ENCODE peak calls at places on chromosomes 16 and 17, in six cellular contexts. Z, B, E, P, G and X are unnamed samples.

GRCh38 chr17:77445030-77445907 is 304.5 kb downstream of the SEC14L1 start:
- DNase-seq in Z (peak), B (no peak), E (no peak), P (no peak), G (no peak), X (peak)

GRCh38 chr17:27268394-27269085 is 25.4 kb upstream of the WSB1 start:
- DNase-seq in Z (no peak), B (no peak), E (no peak), P (no peak), G (no peak), X (no peak)

GRCh38 chr17:17351356-17351891 is 48.3 kb downstream of the NT5M start:
- DNase-seq in Z (peak), B (no peak), E (no peak), P (peak), G (no peak), X (no peak)

GRCh38 chr17:43915561-43915960 is 8.2 kb upstream of the MPP2 start:
- DNase-seq in Z (no peak), B (no peak), E (no peak), P (no peak), G (no peak), X (no peak)

GRCh38 chr17:49851387-49852291 is 3.8 kb upstream of the TAC4 start:
- DNase-seq in Z (peak), B (peak), E (peak), P (peak), G (peak), X (peak)

GRCh38 chr16:12927591-12927990 is 26.2 kb downstream of the SHISA9 start:
- DNase-seq in Z (no peak), B (peak), E (no peak), P (no peak), G (no peak), X (no peak)

GRCh38 chr17:69907081-69907847 is 167.8 kb upstream of the KCNJ16 start:
- DNase-seq in Z (no peak), B (no peak), E (no peak), P (peak), G (no peak), X (no peak)

GRCh38 chr17:56913000-56913866 is 616 bp downstream of the TRIM25 start:
- DNase-seq in Z (no peak), B (peak), E (peak), P (peak), G (no peak), X (no peak)

GRCh38 chr16:89924298-89924924 is 1.3 kb downstream of the TUBB3 start:
- DNase-seq in Z (no peak), B (peak), E (peak), P (peak), G (no peak), X (no peak)

GRCh38 chr16:24609740-24610420 is 70.5 kb downstream of the RBBP6 start:
- DNase-seq in Z (peak), B (peak), E (peak), P (peak), G (peak), X (no peak)

GRCh38 chr17:49093131-49093530 is 39.4 kb upstream of the B4GALNT2 start:
- DNase-seq in Z (peak), B (no peak), E (no peak), P (no peak), G (peak), X (no peak)

GRCh38 chr17:61253937-61254677 is 145.5 kb upstream of the TBX2 start:
- DNase-seq in Z (no peak), B (peak), E (no peak), P (no peak), G (no peak), X (no peak)

GRCh38 chr17:55487727-55488436 is 23.4 kb downstream of the SMIM36 start:
- DNase-seq in Z (no peak), B (no peak), E (no peak), P (peak), G (no peak), X (no peak)

GRCh38 chr16:50677351-50677750 is 3.8 kb downstream of the SNX20 start:
- DNase-seq in Z (no peak), B (no peak), E (no peak), P (no peak), G (no peak), X (no peak)
- TF ChIP-seq CTCF in Z (peak), B (peak), E (peak), P (no peak), G (no peak), X (peak)

DNA sequence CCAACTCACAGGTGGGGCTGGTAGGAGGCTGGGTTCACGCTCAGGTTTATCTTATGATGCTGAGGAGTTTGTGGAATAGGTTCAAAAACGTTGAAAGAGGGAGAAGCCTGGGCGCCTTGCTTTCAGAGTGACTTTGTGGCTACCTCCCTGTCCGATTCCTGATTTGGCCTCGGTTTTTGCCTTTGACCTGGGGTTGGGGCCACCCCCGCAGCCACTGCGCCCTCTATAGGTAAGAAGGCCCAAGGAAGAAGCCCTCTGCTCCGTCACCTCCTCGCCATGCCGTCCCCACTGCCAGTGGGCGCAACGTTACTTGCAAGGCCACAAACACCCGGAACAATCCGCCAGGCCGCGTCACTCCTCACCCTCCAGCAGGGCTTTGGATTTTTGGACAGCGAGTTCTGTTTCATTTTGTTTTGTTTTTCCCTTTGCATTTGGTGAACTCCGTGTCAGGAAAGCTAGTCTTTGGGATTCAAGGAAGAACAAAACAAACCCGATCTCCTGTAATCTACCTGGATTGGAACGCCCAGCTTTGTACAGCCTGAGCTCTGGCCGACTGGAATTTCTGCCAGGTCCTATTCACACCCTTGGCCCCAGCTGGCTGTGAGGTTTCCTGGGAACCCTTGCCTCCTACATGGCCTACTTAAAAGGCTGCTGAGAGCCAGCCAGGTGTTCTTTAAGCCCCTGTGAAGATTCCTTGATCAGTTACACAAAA is 60.7 kb downstream of the TBC1D16 start:
- DNase-seq in Z (peak), B (peak), E (no peak), P (no peak), G (no peak), X (no peak)
- TF ChIP-seq CTCF in Z (no peak), B (peak), E (peak), P (peak), G (no peak), X (peak)

DNA sequence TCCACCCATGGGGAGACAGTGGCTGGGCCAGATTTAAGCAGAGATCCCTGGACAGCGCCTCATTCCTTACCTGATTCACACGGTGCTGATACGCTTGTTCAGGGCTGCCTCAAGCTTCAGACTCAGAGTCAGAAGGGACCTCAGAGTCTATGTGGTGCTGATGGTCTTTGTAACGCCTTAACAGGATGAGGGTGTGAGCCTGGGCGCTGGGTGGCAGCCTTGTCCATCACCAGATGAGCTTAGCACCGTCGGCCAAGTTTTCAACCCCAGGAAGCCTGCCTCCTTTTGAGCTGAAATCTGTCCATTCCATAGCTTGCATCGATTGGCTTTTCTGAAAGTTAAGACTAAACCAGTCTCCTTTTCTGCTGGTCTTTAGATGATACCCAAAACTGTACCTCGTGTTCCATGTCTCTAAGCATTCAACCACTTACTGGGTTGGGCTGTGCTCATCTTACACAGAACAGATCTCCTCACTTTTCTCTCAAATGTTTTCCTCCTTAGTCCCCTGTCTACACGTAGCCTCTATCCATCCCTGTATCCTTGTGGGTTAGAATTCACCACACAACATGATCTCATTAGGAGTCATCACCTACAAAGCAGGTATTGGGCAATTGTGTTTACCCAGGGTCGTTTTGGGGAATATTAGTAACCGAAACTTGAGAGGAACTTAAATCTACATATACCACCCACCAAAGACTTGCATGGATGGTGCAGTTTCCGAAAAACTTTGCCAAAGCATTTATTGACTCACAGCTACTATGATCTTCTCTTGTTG is 573.4 kb downstream of the CDH13 start:
- DNase-seq in Z (no peak), B (peak), E (no peak), P (no peak), G (peak), X (no peak)
- TF ChIP-seq CTCF in Z (no peak), B (peak), E (peak), P (no peak), G (no peak), X (no peak)

DNA sequence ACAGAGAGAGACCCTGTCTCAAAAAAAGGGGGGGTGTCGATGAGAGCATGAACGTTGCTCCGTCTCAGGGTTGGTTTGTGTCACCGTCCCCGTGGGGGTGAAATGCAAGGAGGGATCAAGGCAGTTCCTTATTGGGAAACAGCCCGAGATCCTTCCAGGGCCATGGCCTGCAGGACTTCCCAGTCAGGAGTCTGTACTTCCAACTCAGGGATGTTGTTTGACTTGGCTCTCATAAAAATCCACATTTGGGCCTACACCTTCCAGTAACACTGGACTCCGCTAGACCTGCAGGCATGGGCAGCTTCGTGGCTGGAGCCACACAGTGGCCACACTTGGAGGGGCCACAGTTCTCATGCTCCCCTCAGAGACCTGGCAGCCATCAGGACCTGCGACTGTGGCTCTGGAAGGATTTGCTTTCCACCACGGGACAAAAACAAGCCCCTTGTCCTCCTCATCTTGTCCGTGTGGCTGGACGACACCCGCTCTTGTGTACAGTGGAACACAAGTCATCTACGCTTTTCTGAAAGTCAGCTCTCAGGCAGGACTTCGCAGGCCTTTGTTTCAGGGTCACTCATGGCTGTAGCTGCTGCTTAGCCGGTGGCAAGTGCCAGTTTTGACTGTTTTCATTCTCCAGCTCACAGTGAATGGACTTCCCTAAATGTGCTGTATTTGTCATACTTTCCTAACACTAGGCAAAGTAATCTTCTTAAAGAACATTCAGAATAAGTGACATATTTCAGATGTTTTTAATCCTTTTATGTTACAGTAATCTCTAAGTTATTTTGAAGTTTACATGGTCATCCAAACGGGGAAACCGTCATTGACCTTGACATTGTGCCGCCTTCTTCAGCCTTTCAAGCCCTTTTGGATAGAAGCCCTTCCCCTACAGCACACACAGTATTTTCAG is 24.2 kb upstream of the IL17C start:
- DNase-seq in Z (no peak), B (no peak), E (no peak), P (no peak), G (peak), X (no peak)
- TF ChIP-seq CTCF in Z (no peak), B (no peak), E (no peak), P (no peak), G (no peak), X (no peak)

GRCh38 chr16:56861092-56861610 is 3.9 kb upstream of the SLC12A3 start:
- DNase-seq in Z (no peak), B (peak), E (no peak), P (peak), G (no peak), X (peak)

GRCh38 chr16:56861756-56862155 is 3.3 kb upstream of the SLC12A3 start:
- DNase-seq in Z (no peak), B (no peak), E (no peak), P (no peak), G (no peak), X (no peak)

GRCh38 chr16:56864910-56865309 is at the start of gene SLC12A3:
- DNase-seq in Z (no peak), B (no peak), E (no peak), P (no peak), G (no peak), X (no peak)

GRCh38 chr16:56860226-56861020 is 4.6 kb upstream of the SLC12A3 start:
- DNase-seq in Z (no peak), B (no peak), E (no peak), P (no peak), G (no peak), X (peak)

DNA sequence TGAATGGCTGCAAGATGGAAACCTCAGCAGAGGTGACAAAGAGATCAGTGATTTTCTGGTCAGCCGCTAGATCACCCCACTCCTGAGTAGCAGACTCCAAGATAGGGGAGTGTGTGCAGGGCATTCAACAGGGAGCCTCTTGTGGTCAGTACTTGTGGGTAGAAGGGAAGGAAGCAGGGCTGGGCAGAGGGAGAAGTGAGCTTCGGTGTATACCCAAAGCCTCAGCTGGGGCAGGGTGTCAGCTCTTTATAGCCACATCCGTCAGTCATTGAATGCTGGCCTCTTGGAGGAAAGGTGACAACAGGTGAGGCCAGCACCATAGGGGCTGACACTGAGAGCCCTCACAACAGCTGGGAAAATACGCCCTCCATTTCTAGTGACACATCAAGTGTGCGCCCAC is 2.2 kb upstream of the SLC12A3 start:
- DNase-seq in Z (no peak), B (no peak), E (no peak), P (no peak), G (no peak), X (no peak)
- TF ChIP-seq CTCF in Z (no peak), B (no peak), E (no peak), P (no peak), G (no peak), X (no peak)

DNA sequence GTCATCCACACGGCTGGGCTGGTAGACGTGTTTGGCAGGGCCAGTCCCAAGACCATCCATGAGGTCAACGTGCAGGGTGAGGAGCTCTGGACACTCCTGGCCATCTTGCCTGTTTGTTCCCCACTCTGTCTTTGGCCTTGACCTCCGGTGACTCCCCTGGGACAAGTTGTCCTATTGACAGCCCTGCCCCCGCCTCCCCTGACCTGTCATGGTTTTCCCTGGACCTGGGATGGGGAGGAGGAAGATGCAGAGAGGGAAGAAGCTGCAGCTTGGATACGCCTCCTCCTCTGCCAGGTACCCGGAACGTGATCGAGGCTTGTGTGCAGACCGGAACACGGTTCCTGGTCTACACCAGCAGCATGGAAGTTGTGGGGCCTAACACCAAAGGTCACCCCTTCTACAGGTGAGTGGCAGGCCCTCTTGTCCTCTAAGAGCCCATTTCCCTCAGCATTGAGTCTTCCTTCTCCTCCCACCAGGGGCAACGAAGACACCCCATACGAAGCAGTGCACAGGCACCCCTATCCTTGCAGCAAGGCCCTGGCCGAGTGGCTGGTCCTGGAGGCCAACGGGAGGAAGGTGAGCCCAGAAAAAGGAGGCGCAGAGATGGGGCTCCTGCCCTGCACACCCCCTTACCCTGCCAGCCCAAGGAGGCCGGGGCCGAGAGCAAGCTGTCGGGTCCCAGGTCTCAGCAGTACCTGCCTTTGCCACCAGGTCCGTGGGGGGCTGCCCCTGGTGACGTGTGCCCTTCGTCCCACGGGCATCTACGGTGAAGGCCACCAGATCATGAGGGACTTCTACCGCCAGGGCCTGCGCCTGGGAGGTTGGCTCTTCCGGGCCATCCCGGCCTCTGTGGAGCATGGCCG is 1.4 kb downstream of the HSD3B7 start:
- DNase-seq in Z (no peak), B (no peak), E (no peak), P (no peak), G (no peak), X (no peak)
- TF ChIP-seq CTCF in Z (no peak), B (no peak), E (no peak), P (no peak), G (no peak), X (no peak)

GRCh38 chr17:15213381-15214087 is 51.6 kb downstream of the PMP22 start:
- DNase-seq in Z (no peak), B (peak), E (peak), P (no peak), G (no peak), X (no peak)
- TF ChIP-seq CTCF in Z (no peak), B (peak), E (peak), P (peak), G (no peak), X (no peak)

GRCh38 chr16:4641876-4642275 is 17.2 kb downstream of the MGRN1 start:
- DNase-seq in Z (no peak), B (no peak), E (no peak), P (no peak), G (no peak), X (no peak)
- TF ChIP-seq CTCF in Z (no peak), B (no peak), E (no peak), P (no peak), G (no peak), X (no peak)